ENCODE peak calls at places on chromosomes 4 and X, in six cellular contexts. M, W, Q, I, L and N are unnamed samples.

GRCh38 chr4:20395160-20395773 is 143.6 kb downstream of the SLIT2 start:
- DNase-seq in I (peak), L (no peak), M (peak), Q (peak), W (peak), N (peak)

GRCh38 chr4:111943796-111944203 is 201.5 kb upstream of the FAM241A start:
- DNase-seq in Q (peak), W (peak), L (no peak), I (peak), M (peak), N (peak)

GRCh38 chr4:128810331-128810870 is 901 bp downstream of the JADE1 start:
- DNase-seq in I (peak), W (no peak), M (no peak), L (no peak), Q (peak), N (no peak)

GRCh38 chr4:52611030-52611555 is 48.0 kb downstream of the USP46 start:
- DNase-seq in W (no peak), L (no peak), M (no peak), Q (no peak), I (no peak), N (no peak)

GRCh38 chr4:89056953-89057398 is at the start of gene FAM13A:
- DNase-seq in W (peak), Q (peak), L (peak), M (peak), I (peak), N (peak)

GRCh38 chrX:56503941-56504673 is 59.3 kb upstream of the UBQLN2 start:
- DNase-seq in W (no peak), Q (no peak), I (no peak), M (peak), L (no peak), N (no peak)

GRCh38 chr4:2071252-2071911 is 12.3 kb downstream of the NAT8L start:
- DNase-seq in M (no peak), I (no peak), W (no peak), L (no peak), Q (no peak), N (peak)

GRCh38 chr4:173217727-173218126 is 49.1 kb downstream of the GALNT7 start:
- DNase-seq in L (no peak), Q (peak), W (no peak), M (no peak), I (no peak), N (no peak)

GRCh38 chrX:72274526-72274925 is 2.5 kb downstream of the RPS4X start:
- DNase-seq in M (no peak), I (no peak), L (no peak), W (no peak), Q (no peak), N (no peak)

GRCh38 chrX:72271812-72272211 is 5.2 kb downstream of the RPS4X start:
- DNase-seq in I (no peak), Q (no peak), L (no peak), W (no peak), M (no peak), N (no peak)

GRCh38 chrX:72271091-72271490 is 6.0 kb downstream of the RPS4X start:
- DNase-seq in W (no peak), I (no peak), M (no peak), Q (no peak), L (no peak), N (no peak)

GRCh38 chrX:72273718-72274117 is 3.3 kb downstream of the RPS4X start:
- DNase-seq in L (no peak), M (no peak), W (no peak), I (no peak), Q (no peak), N (no peak)

GRCh38 chrX:72272868-72273267 is 4.2 kb downstream of the RPS4X start:
- DNase-seq in Q (no peak), I (no peak), W (no peak), L (no peak), M (no peak), N (no peak)
- TF ChIP-seq CREB1 in Q (no peak), I (no peak), W (no peak), L (no peak), M (no peak), N (no peak)

GRCh38 chrX:54776987-54777672 is 20.9 kb downstream of the ITIH6 start:
- DNase-seq in I (no peak), L (no peak), M (no peak), Q (no peak), W (no peak), N (no peak)
- TF ChIP-seq CREB1 in I (no peak), L (no peak), M (no peak), Q (no peak), W (no peak), N (no peak)

GRCh38 chr4:149005191-149005590 is 563.0 kb upstream of the NR3C2 start:
- DNase-seq in Q (no peak), L (no peak), I (no peak), W (no peak), M (no peak), N (no peak)
- TF ChIP-seq CREB1 in Q (no peak), L (no peak), I (no peak), W (no peak), M (no peak), N (no peak)

GRCh38 chr4:82864336-82865001 is 26.5 kb downstream of the SEC31A start:
- DNase-seq in Q (no peak), M (no peak), I (no peak), L (no peak), W (no peak), N (no peak)
- TF ChIP-seq CREB1 in Q (no peak), M (no peak), I (no peak), L (no peak), W (no peak), N (no peak)

GRCh38 chr4:67680568-67681222 is 20.3 kb downstream of the UBA6 start:
- DNase-seq in I (peak), W (no peak), Q (no peak), M (no peak), L (no peak), N (no peak)
- TF ChIP-seq CREB1 in I (no peak), W (no peak), Q (no peak), M (no peak), L (no peak), N (no peak)